ENCODE peak calls at places on chromosomes 6 and 20, in four cellular contexts. F, T, N and V are unnamed samples.

GRCh38 chr6:139515511-139515910 is 141.1 kb upstream of the CITED2 start:
- DNase-seq in N (no peak), T (no peak), F (peak), V (no peak)

GRCh38 chr6:4732691-4733315 is 43.4 kb upstream of the CDYL start:
- DNase-seq in T (peak), N (peak), F (peak), V (peak)

GRCh38 chr6:147287869-147288271 is 83.7 kb downstream of the STXBP5 start:
- DNase-seq in F (no peak), N (no peak), T (no peak), V (no peak)

GRCh38 chr20:34626978-34627377 is 49.9 kb downstream of the PIGU start:
- DNase-seq in F (no peak), N (no peak), T (no peak), V (no peak)

GRCh38 chr6:53828215-53828614 is 33.4 kb downstream of the LRRC1 start:
- DNase-seq in T (no peak), F (no peak), N (no peak), V (no peak)

GRCh38 chr6:46645265-46645664 is 7.4 kb downstream of the CYP39A1 start:
- DNase-seq in N (no peak), F (no peak), T (no peak), V (no peak)

GRCh38 chr6:138765896-138766487 is 7.6 kb upstream of the CCDC28A start:
- DNase-seq in N (no peak), F (peak), T (peak), V (no peak)

GRCh38 chr20:7817286-7817685 is 123.0 kb downstream of the HAO1 start:
- DNase-seq in N (no peak), F (no peak), T (no peak), V (no peak)

GRCh38 chr6:167910652-167911051 is 83.9 kb downstream of the AFDN start:
- DNase-seq in T (no peak), N (no peak), F (no peak), V (no peak)

GRCh38 chr6:167906899-167907298 is 80.2 kb downstream of the AFDN start:
- DNase-seq in T (no peak), N (no peak), F (peak), V (no peak)

GRCh38 chr6:167910007-167910406 is 83.3 kb downstream of the AFDN start:
- DNase-seq in N (no peak), T (no peak), F (no peak), V (no peak)

GRCh38 chr6:167904791-167905190 is 78.1 kb downstream of the AFDN start:
- DNase-seq in N (no peak), T (no peak), F (peak), V (no peak)

GRCh38 chr6:167907837-167908681 is 81.3 kb downstream of the AFDN start:
- DNase-seq in N (no peak), T (no peak), F (peak), V (no peak)
- TF ChIP-seq CREB1 in N (no peak), T (no peak), F (no peak), V (no peak)

GRCh38 chr6:51015394-51015793 is 196.7 kb downstream of the TFAP2B start:
- DNase-seq in N (no peak), F (no peak), T (no peak), V (no peak)
- TF ChIP-seq CREB1 in N (no peak), F (no peak), T (no peak), V (no peak)

GRCh38 chr6:107418118-107418517 is 41.2 kb downstream of the PDSS2 start:
- DNase-seq in N (no peak), T (no peak), F (peak), V (no peak)
- TF ChIP-seq CREB1 in N (no peak), T (no peak), F (no peak), V (no peak)

GRCh38 chr20:1122388-1123315 is 4.2 kb downstream of the PSMF1 start:
- DNase-seq in F (no peak), T (no peak), N (no peak), V (no peak)
- TF ChIP-seq CREB1 in F (no peak), T (no peak), N (no peak), V (no peak)

GRCh38 chr6:7051780-7052440 is 55.9 kb upstream of the RREB1 start:
- DNase-seq in F (peak), T (no peak), N (no peak), V (peak)

GRCh38 chr6:7052441-7052936 is 55.3 kb upstream of the RREB1 start:
- DNase-seq in N (no peak), T (no peak), F (peak), V (peak)

GRCh38 chr6:7053125-7053784 is 54.5 kb upstream of the RREB1 start:
- DNase-seq in F (no peak), T (no peak), N (no peak), V (no peak)

GRCh38 chr6:7050099-7050498 is 57.7 kb upstream of the RREB1 start:
- DNase-seq in T (no peak), N (no peak), F (no peak), V (no peak)

GRCh38 chr6:7050911-7051779 is 56.6 kb upstream of the RREB1 start:
- DNase-seq in N (no peak), T (no peak), F (peak), V (peak)
- TF ChIP-seq CREB1 in N (no peak), T (no peak), F (no peak), V (no peak)